ENCODE peak calls at places on chromosome 4, in ten cellular contexts. E, Z, K, W, Q, Y, L, C, P and U are unnamed samples.

GRCh38 chr4:71184195-71184781 is 154.5 kb upstream of the SLC4A4 start:
- DNase-seq in E (peak; percentile 17), Z (peak; percentile 79), K (peak; percentile 37), W (peak; percentile 68), Q (no peak), Y (peak; percentile 75), L (peak; percentile 51), C (no peak), P (peak; percentile 64), U (peak; percentile 70)

GRCh38 chr4:24273148-24273547 is 311.2 kb downstream of the DHX15 start:
- DNase-seq in E (no peak), Z (no peak), K (no peak), W (no peak), Q (no peak), Y (no peak), L (no peak), C (no peak), P (no peak), U (no peak)

GRCh38 chr4:135434936-135435335 is 1233.3 kb upstream of the PABPC4L start:
- DNase-seq in E (no peak), Z (no peak), K (no peak), W (peak; percentile 44), Q (no peak), Y (no peak), L (no peak), C (no peak), P (no peak), U (no peak)

GRCh38 chr4:57064811-57065711 is 45.1 kb downstream of the IGFBP7 start:
- DNase-seq in E (no peak), Z (peak; percentile 55), K (peak; percentile 51), W (peak; percentile 91), Q (no peak), Y (peak; percentile 98), L (peak; percentile 24), C (no peak), P (no peak), U (peak; percentile 87)

GRCh38 chr4:72319596-72319995 is 249.4 kb downstream of the ADAMTS3 start:
- DNase-seq in E (no peak), Z (no peak), K (no peak), W (peak; percentile 44), Q (no peak), Y (peak; percentile 69), L (no peak), C (no peak), P (no peak), U (peak; percentile 15)

GRCh38 chr4:100075056-100075455 is 115.2 kb downstream of the DDIT4L start:
- DNase-seq in E (no peak), Z (no peak), K (no peak), W (no peak), Q (no peak), Y (no peak), L (no peak), C (no peak), P (no peak), U (no peak)

GRCh38 chr4:101307901-101308300 is 39.4 kb downstream of the PPP3CA start:
- DNase-seq in E (no peak), Z (no peak), K (no peak), W (no peak), Q (no peak), Y (no peak), L (no peak), C (no peak), P (no peak), U (no peak)

GRCh38 chr4:82798168-82799005 is at the start of gene SCD5:
- DNase-seq in E (peak; percentile 35), Z (peak; percentile 59), K (peak; percentile 75), W (peak; percentile 81), Q (peak; percentile 44), Y (peak; percentile 82), L (peak; percentile 63), C (peak; percentile 91), P (peak; percentile 85), U (peak; percentile 68)

GRCh38 chr4:183637461-183637860 is 21.5 kb downstream of the RWDD4 start:
- DNase-seq in E (no peak), Z (no peak), K (no peak), W (no peak), Q (no peak), Y (peak; percentile 53), L (no peak), C (no peak), P (no peak), U (peak; percentile 12)

GRCh38 chr4:123093247-123093646 is 170.8 kb upstream of the NUDT6 start:
- DNase-seq in E (no peak), Z (no peak), K (no peak), W (no peak), Q (no peak), Y (no peak), L (no peak), C (no peak), P (no peak), U (no peak)

GRCh38 chr4:77120888-77121508 is 36.0 kb upstream of the CCNG2 start:
- DNase-seq in E (no peak), Z (no peak), K (no peak), W (no peak), Q (no peak), Y (no peak), L (peak; percentile 24), C (no peak), P (peak; percentile 43), U (no peak)

GRCh38 chr4:69760455-69760854 is at the start of gene SULT1B1:
- DNase-seq in E (no peak), Z (peak; percentile 17), K (no peak), W (peak; percentile 81), Q (no peak), Y (peak; percentile 43), L (no peak), C (no peak), P (no peak), U (no peak)

GRCh38 chr4:183469327-183469726 is 24.9 kb downstream of the CDKN2AIP start:
- DNase-seq in E (no peak), Z (no peak), K (no peak), W (no peak), Q (no peak), Y (no peak), L (no peak), C (no peak), P (no peak), U (no peak)

GRCh38 chr4:5568931-5569330 is 139.4 kb downstream of the EVC2 start:
- DNase-seq in E (no peak), Z (no peak), K (no peak), W (no peak), Q (no peak), Y (no peak), L (no peak), C (no peak), P (no peak), U (no peak)

GRCh38 chr4:13527192-13527982 is 16.9 kb downstream of the NKX3-2 start:
- DNase-seq in E (no peak), Z (no peak), K (no peak), W (no peak), Q (no peak), Y (no peak), L (no peak), C (peak; percentile 78), P (peak; percentile 29), U (no peak)

GRCh38 chr4:1289232-1290164 is at the start of gene MAEA:
- DNase-seq in E (peak; percentile 97), Z (peak; percentile 93), K (peak; percentile 97), W (peak; percentile 96), Q (peak; percentile 96), Y (peak; percentile 95), L (peak; percentile 98), C (peak; percentile 100), P (peak; percentile 100), U (peak; percentile 98)
- TF ChIP-seq CTCF in E (no peak), Z (peak; percentile 19), K (no peak), W (no peak), Q (no peak), Y (no peak), L (no peak), C (no peak), P (no peak), U (no peak)

DNA sequence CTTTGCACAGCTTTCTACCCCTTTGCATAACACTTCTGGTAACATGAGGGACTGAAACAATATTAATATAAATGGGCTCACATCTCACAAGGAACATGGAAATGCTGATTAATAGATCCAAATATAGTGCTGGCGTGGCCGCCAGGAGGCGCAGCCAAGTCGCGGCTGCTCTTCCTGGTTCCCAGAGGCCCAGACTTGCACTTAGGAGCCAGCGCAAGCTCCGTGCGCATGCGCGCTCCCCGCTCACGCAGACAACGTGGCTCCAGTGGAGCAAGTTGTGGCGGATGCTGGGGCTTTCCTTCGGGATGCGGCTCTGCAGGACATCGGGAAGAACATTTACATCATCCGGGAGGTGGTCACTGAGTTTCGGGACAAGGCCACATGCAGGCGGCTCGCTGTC is 318.3 kb upstream of the SLC7A11 start:
- DNase-seq in E (no peak), Z (no peak), K (no peak), W (no peak), Q (no peak), Y (no peak), L (no peak), C (no peak), P (no peak), U (no peak)
- TF ChIP-seq CTCF in E (no peak), Z (no peak), K (no peak), W (no peak), Q (no peak), Y (no peak), L (no peak), C (no peak), P (no peak), U (no peak)

DNA sequence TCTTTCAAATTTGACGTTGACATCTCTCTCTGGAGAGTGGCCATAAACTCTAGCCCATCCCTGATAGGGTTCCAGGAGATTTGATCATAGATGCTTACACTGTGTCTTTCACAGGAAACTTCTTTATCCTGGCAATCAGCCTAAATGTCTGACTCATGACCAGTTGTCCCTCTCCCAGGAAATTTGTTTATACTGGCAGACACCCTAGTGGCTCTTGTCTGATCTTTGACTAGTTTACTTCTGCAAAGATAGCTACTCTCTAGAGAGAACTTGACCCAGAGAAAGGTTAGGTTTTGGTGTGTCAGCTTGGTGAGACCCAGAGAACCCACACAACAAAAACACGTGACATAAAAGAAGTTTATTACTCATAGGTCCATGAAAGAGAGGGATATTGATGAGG is 509.8 kb downstream of the CENPC start:
- DNase-seq in E (no peak), Z (no peak), K (no peak), W (peak; percentile 80), Q (no peak), Y (no peak), L (no peak), C (no peak), P (no peak), U (peak; percentile 74)
- TF ChIP-seq CTCF in E (no peak), Z (no peak), K (no peak), W (no peak), Q (no peak), Y (no peak), L (no peak), C (no peak), P (no peak), U (no peak)

GRCh38 chr4:64713256-64713840 is 304.1 kb upstream of the TECRL start:
- DNase-seq in E (no peak), Z (no peak), K (no peak), W (peak; percentile 35), Q (no peak), Y (peak; percentile 4), L (no peak), C (no peak), P (peak; percentile 15), U (peak; percentile 33)

GRCh38 chr4:64721106-64721505 is 311.9 kb upstream of the TECRL start:
- DNase-seq in E (no peak), Z (no peak), K (no peak), W (no peak), Q (no peak), Y (no peak), L (no peak), C (no peak), P (no peak), U (no peak)

GRCh38 chr4:64718091-64718490 is 308.8 kb upstream of the TECRL start:
- DNase-seq in E (peak; percentile 8), Z (no peak), K (no peak), W (peak; percentile 0), Q (no peak), Y (no peak), L (no peak), C (no peak), P (no peak), U (peak; percentile 2)

GRCh38 chr4:64715741-64716140 is 306.5 kb upstream of the TECRL start:
- DNase-seq in E (no peak), Z (no peak), K (no peak), W (no peak), Q (no peak), Y (no peak), L (no peak), C (no peak), P (no peak), U (no peak)
- TF ChIP-seq CTCF in E (no peak), Z (no peak), K (no peak), W (no peak), Q (no peak), Y (no peak), L (no peak), C (no peak), P (no peak), U (no peak)